ENCODE peak calls at places on chromosomes 4 and X, in four cellular contexts. F is fibroblast of mammary gland, N is heart right ventricle, P is AG04450. M is an unnamed sample.

GRCh38 chrX:26783512-26784225 is 567.7 kb downstream of the MAGEB5 start:
- DNase-seq in P (no peak), N (no peak), F (peak), M (peak)

GRCh38 chr4:121875663-121876062 is 5.4 kb upstream of the BBS7 start:
- DNase-seq in P (no peak), N (no peak), F (peak), M (no peak)

GRCh38 chr4:73573794-73574528 is 46.3 kb downstream of the RASSF6 start:
- DNase-seq in N (no peak), F (peak), P (peak), M (peak)

GRCh38 chr4:184896868-184897715 is 71.3 kb upstream of the ACSL1 start:
- DNase-seq in P (no peak), F (peak), N (no peak), M (peak)

GRCh38 chrX:73903941-73904340 is 340.9 kb downstream of the CHIC1 start:
- DNase-seq in P (no peak), F (peak), N (no peak), M (peak)

GRCh38 chrX:109619816-109620215 is 5.2 kb downstream of the KCNE5 start:
- DNase-seq in P (no peak), F (no peak), N (no peak), M (no peak)

GRCh38 chr4:114563536-114564315 is 34.9 kb upstream of the UGT8 start:
- DNase-seq in P (no peak), N (no peak), F (no peak), M (peak)

GRCh38 chr4:164012396-164013027 is 518.0 kb downstream of the TMA16 start:
- DNase-seq in N (no peak), F (peak), P (no peak), M (peak)

GRCh38 chr4:15585331-15585730 is 69.8 kb downstream of the FBXL5 start:
- DNase-seq in P (no peak), N (no peak), F (no peak), M (no peak)
- H3K4me3 ChIP-seq in P (no peak), N (no peak), F (no peak), M (no peak)

GRCh38 chr4:76028242-76028859 is 5.1 kb upstream of the CXCL10 start:
- DNase-seq in P (no peak), F (peak), N (no peak), M (peak)
- H3K4me3 ChIP-seq in P (peak), F (peak), N (peak), M (peak)

GRCh38 chrX:1451676-1452496 is 823 bp downstream of the ASMTL start:
- DNase-seq in F (no peak), P (no peak), N (no peak), M (no peak)

GRCh38 chrX:1453390-1453783 is 678 bp upstream of the ASMTL start:
- DNase-seq in F (no peak), N (no peak), P (peak), M (no peak)

GRCh38 chrX:1455948-1456280 is 3.2 kb upstream of the ASMTL start:
- DNase-seq in N (no peak), P (no peak), F (no peak), M (no peak)

GRCh38 chrX:1452497-1453389 is at the start of gene ASMTL:
- DNase-seq in F (peak), N (peak), P (peak), M (peak)

GRCh38 chrX:1453951-1454785 is 1.5 kb upstream of the ASMTL start:
- DNase-seq in F (peak), P (peak), N (peak), M (peak)
- H3K4me3 ChIP-seq in F (peak), P (peak), N (peak), M (peak)

GRCh38 chr4:86959588-86960500 is 25.0 kb downstream of the AFF1 start:
- DNase-seq in N (no peak), F (no peak), P (no peak), M (no peak)

GRCh38 chr4:86961103-86961502 is 26.3 kb downstream of the AFF1 start:
- DNase-seq in N (no peak), F (no peak), P (no peak), M (no peak)

GRCh38 chr4:86963697-86964096 is 28.9 kb downstream of the AFF1 start:
- DNase-seq in P (no peak), N (no peak), F (peak), M (no peak)

GRCh38 chr4:86961605-86962295 is 26.9 kb downstream of the AFF1 start:
- DNase-seq in N (no peak), F (peak), P (no peak), M (peak)

GRCh38 chr4:86960557-86960959 is 25.7 kb downstream of the AFF1 start:
- DNase-seq in F (no peak), N (no peak), P (no peak), M (peak)
- H3K4me3 ChIP-seq in F (no peak), N (no peak), P (no peak), M (no peak)

DNA sequence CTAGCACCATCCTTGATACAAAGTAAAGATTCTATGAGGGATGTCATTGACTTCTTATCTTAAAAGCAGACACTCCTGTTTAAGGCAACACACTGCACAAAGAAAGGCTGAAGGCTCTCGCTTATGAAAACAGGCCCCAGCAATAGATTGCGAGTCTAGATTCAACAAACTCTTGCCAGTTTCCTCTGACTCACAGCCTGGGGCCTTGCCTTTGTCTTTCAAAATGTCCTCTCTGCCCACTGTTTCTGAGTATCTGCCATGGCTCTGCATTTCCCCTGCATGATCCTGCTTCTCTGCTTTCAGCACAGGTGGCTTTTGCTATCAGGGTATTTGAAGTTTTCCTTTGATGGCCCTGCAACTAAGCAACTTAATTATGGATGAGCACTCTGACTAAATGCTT is 32.4 kb downstream of the NDP start:
- DNase-seq in F (peak), N (no peak), P (no peak), M (peak)
- H3K4me3 ChIP-seq in F (no peak), N (no peak), P (no peak), M (no peak)

DNA sequence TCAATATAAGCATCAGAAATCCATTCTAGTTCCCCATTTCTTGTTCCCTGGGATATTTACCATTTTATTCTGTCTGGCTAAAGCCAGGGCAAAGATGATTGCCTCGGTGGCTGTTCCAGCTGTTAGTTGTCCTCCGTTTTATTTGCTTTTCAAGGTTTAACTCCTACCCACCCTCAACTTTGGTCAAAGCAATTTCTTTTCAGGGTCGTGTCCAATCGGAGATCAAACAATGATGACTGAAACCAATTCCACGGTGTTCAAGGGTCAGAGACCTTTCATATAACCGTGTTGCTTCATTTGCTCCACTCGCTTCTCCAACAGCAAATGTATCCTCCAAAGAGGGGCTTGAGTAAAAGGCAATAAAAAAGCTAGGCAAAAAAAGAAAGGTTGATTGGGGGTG is 193.5 kb upstream of the FTHL17 start:
- DNase-seq in N (no peak), P (no peak), F (no peak), M (no peak)
- H3K4me3 ChIP-seq in N (peak), P (no peak), F (no peak), M (peak)

M was measured in choroid plexus epithelial cell.